ENCODE peak calls at places on chromosomes 5 and 9, in four cellular contexts. One of them, this sample, is unnamed.

GRCh38 chr5:177015156-177015555 is 7.3 kb upstream of the ZNF346 start:
- DNase-seq in dorsolateral prefrontal cortex: no peak
- DNase-seq in esophagus squamous epithelium: no peak
- DNase-seq in CD4-positive, CD25-positive, alpha-beta regulatory T cell: no peak
- DNase-seq in this sample: no peak

GRCh38 chr9:132002827-132003704 is 76.6 kb downstream of the MED27 start:
- DNase-seq in CD4-positive, CD25-positive, alpha-beta regulatory T cell: no peak
- DNase-seq in dorsolateral prefrontal cortex: no peak
- DNase-seq in esophagus squamous epithelium: no peak
- DNase-seq in this sample: no peak

GRCh38 chr5:95664204-95664786 is 17.7 kb downstream of the RFESD start:
- DNase-seq in esophagus squamous epithelium: no peak
- DNase-seq in CD4-positive, CD25-positive, alpha-beta regulatory T cell: peak; percentile 36
- DNase-seq in dorsolateral prefrontal cortex: peak; percentile 18
- DNase-seq in this sample: peak; percentile 63

GRCh38 chr9:72396247-72397091 is 31.5 kb upstream of the ZFAND5 start:
- DNase-seq in CD4-positive, CD25-positive, alpha-beta regulatory T cell: no peak
- DNase-seq in dorsolateral prefrontal cortex: no peak
- DNase-seq in esophagus squamous epithelium: no peak
- DNase-seq in this sample: no peak

GRCh38 chr5:10797246-10797645 is 36.2 kb upstream of the DAP start:
- DNase-seq in dorsolateral prefrontal cortex: no peak
- DNase-seq in esophagus squamous epithelium: no peak
- DNase-seq in CD4-positive, CD25-positive, alpha-beta regulatory T cell: no peak
- DNase-seq in this sample: no peak

GRCh38 chr9:124302921-124303320 is 45.2 kb downstream of the NEK6 start:
- DNase-seq in CD4-positive, CD25-positive, alpha-beta regulatory T cell: no peak
- DNase-seq in dorsolateral prefrontal cortex: no peak
- DNase-seq in esophagus squamous epithelium: no peak
- DNase-seq in this sample: no peak

GRCh38 chr5:1020461-1020961 is 11.9 kb downstream of the NKD2 start:
- DNase-seq in dorsolateral prefrontal cortex: no peak
- DNase-seq in CD4-positive, CD25-positive, alpha-beta regulatory T cell: no peak
- DNase-seq in esophagus squamous epithelium: no peak
- DNase-seq in this sample: no peak

GRCh38 chr5:62780888-62781287 is 202.3 kb downstream of the LRRC70 start:
- DNase-seq in dorsolateral prefrontal cortex: no peak
- DNase-seq in esophagus squamous epithelium: no peak
- DNase-seq in CD4-positive, CD25-positive, alpha-beta regulatory T cell: no peak
- DNase-seq in this sample: no peak

GRCh38 chr9:35790385-35791291 is 753 bp upstream of the NPR2 start:
- DNase-seq in CD4-positive, CD25-positive, alpha-beta regulatory T cell: peak; percentile 65
- DNase-seq in esophagus squamous epithelium: no peak
- DNase-seq in dorsolateral prefrontal cortex: peak; percentile 84
- DNase-seq in this sample: peak; percentile 84

GRCh38 chr5:159022178-159022556 is 77.5 kb downstream of the EBF1 start:
- DNase-seq in dorsolateral prefrontal cortex: peak; percentile 56
- DNase-seq in CD4-positive, CD25-positive, alpha-beta regulatory T cell: no peak
- DNase-seq in esophagus squamous epithelium: no peak
- DNase-seq in this sample: no peak

DNA sequence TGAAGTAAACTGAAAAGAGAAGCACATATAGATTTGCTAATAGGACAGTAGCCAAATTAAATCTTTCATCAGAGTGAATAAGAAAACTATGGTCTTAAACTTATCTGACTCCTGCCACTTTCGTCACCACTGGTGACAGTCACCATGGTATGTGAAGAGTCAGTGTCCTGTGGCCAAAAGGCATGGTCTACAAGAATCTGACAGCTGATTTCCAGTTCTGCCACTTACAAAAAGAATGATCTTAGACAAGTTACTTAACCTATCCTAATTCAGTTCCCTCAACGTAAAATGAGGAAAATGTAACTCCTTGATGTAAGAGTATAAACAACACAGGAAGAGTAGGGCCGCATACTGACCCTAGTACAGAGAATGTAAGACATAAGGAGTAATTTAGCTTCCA is 102.0 kb downstream of the LPAR1 start:
- DNase-seq in esophagus squamous epithelium: no peak
- DNase-seq in dorsolateral prefrontal cortex: no peak
- DNase-seq in CD4-positive, CD25-positive, alpha-beta regulatory T cell: no peak
- DNase-seq in this sample: no peak
- H3K27ac ChIP-seq in esophagus squamous epithelium: peak overlapping the region; percentile 60
- H3K27ac ChIP-seq in dorsolateral prefrontal cortex: peak overlapping the region; percentile 0
- H3K27ac ChIP-seq in CD4-positive, CD25-positive, alpha-beta regulatory T cell: no peak overlapping the region
- H3K27ac ChIP-seq in this sample: no peak overlapping the region

GRCh38 chr9:108671794-108672193 is 184.0 kb downstream of the ACTL7B start:
- DNase-seq in CD4-positive, CD25-positive, alpha-beta regulatory T cell: no peak
- DNase-seq in dorsolateral prefrontal cortex: no peak
- DNase-seq in esophagus squamous epithelium: no peak
- DNase-seq in this sample: no peak
- H3K27ac ChIP-seq in CD4-positive, CD25-positive, alpha-beta regulatory T cell: no peak overlapping the region
- H3K27ac ChIP-seq in dorsolateral prefrontal cortex: no peak overlapping the region
- H3K27ac ChIP-seq in esophagus squamous epithelium: peak overlapping the region; percentile 86
- H3K27ac ChIP-seq in this sample: no peak overlapping the region

DNA sequence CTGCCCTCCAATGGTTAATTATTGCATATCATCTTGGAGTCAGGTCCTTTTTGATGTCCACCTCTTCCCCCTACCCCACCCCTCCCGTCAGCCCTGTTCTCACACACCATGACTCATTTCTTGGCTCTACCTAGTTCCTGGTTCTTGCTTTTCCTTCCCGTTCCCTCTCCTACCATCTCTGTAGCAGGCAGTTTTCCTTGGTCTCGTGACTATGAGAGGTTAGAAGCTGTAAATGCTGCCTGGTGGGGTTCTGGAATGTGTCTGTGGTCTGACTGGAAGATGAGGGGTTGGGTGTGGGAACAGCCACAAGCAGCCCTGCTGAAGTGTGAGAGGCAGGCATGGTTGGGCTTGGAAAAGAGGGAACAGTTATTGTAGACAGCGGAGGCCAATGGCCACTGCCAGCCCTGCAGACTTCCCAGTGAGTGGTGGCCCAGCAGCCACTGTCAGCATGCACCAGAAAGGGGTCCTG is 18.2 kb downstream of the SLC22A5 start:
- DNase-seq in dorsolateral prefrontal cortex: no peak
- DNase-seq in esophagus squamous epithelium: no peak
- DNase-seq in CD4-positive, CD25-positive, alpha-beta regulatory T cell: no peak
- DNase-seq in this sample: no peak
- H3K27ac ChIP-seq in dorsolateral prefrontal cortex: peak overlapping the region; percentile 64
- H3K27ac ChIP-seq in esophagus squamous epithelium: peak overlapping the region; percentile 93
- H3K27ac ChIP-seq in CD4-positive, CD25-positive, alpha-beta regulatory T cell: no peak overlapping the region
- H3K27ac ChIP-seq in this sample: no peak overlapping the region

GRCh38 chr5:84433461-84433860 is 48.8 kb upstream of the EDIL3 start:
- DNase-seq in CD4-positive, CD25-positive, alpha-beta regulatory T cell: no peak
- DNase-seq in dorsolateral prefrontal cortex: no peak
- DNase-seq in esophagus squamous epithelium: no peak
- DNase-seq in this sample: no peak
- H3K27ac ChIP-seq in CD4-positive, CD25-positive, alpha-beta regulatory T cell: no peak overlapping the region
- H3K27ac ChIP-seq in dorsolateral prefrontal cortex: no peak overlapping the region
- H3K27ac ChIP-seq in esophagus squamous epithelium: no peak overlapping the region
- H3K27ac ChIP-seq in this sample: no peak overlapping the region